ENCODE peak calls at places on chromosomes 3 and 15, in five cellular contexts. F is Calu3; L is SIG-M5; W is CD8-positive, alpha-beta memory T cell; Z is NCI-H510A. Y is an unnamed sample.

GRCh38 chr15:23416349-23417276 is 30.4 kb downstream of the GOLGA6L2 start:
- DNase-seq in F (no peak), L (no peak), Z (no peak), W (no peak), Y (no peak)

GRCh38 chr3:270688-271087 is 74.1 kb downstream of the CHL1 start:
- DNase-seq in Z (no peak), W (no peak), L (no peak), F (no peak), Y (no peak)

GRCh38 chr3:102113421-102114041 is 264.2 kb downstream of the NFKBIZ start:
- DNase-seq in L (no peak), Z (no peak), F (peak; percentile 79), W (no peak), Y (no peak)

GRCh38 chr15:42012241-42012640 is 8.6 kb downstream of the PLA2G4E start:
- DNase-seq in L (no peak), F (peak; percentile 65), Z (no peak), W (no peak), Y (no peak)

GRCh38 chr3:22585504-22585903 is 617.6 kb upstream of the UBE2E2 start:
- DNase-seq in W (no peak), F (no peak), Z (no peak), L (no peak), Y (no peak)

GRCh38 chr3:113838631-113839209 is at the start of gene GRAMD1C:
- DNase-seq in L (peak; percentile 29), W (peak; percentile 80), F (peak; percentile 87), Z (peak; percentile 53), Y (peak; percentile 79)

GRCh38 chr3:30544811-30545210 is 61.6 kb upstream of the TGFBR2 start:
- DNase-seq in F (no peak), W (no peak), L (no peak), Z (no peak), Y (no peak)

GRCh38 chr3:154954750-154955149 is 125.4 kb upstream of the MME start:
- DNase-seq in Z (no peak), L (no peak), F (no peak), W (no peak), Y (no peak)

GRCh38 chr15:31442203-31443090 is 115.8 kb downstream of the KLF13 start:
- DNase-seq in Z (no peak), F (no peak), L (no peak), W (no peak), Y (no peak)

GRCh38 chr15:64343222-64343621 is 12.8 kb downstream of the CSNK1G1 start:
- DNase-seq in W (no peak), L (no peak), F (no peak), Z (no peak), Y (no peak)

GRCh38 chr15:72420580-72420979 is 22.5 kb downstream of the TMEM202 start:
- DNase-seq in L (peak; percentile 3), Z (no peak), F (no peak), W (no peak), Y (no peak)

GRCh38 chr15:89171136-89172072 is 50.0 kb downstream of the RLBP1 start:
- DNase-seq in W (peak; percentile 10), Z (no peak), F (peak; percentile 80), L (no peak), Y (no peak)

GRCh38 chr3:98787181-98787580 is 24.0 kb downstream of the ST3GAL6 start:
- DNase-seq in L (no peak), Z (no peak), F (no peak), W (no peak), Y (no peak)

GRCh38 chr15:42725331-42725903 is 11.5 kb downstream of the CDAN1 start:
- DNase-seq in L (no peak), W (no peak), F (no peak), Z (no peak), Y (no peak)

GRCh38 chr3:109460961-109461360 is 123.6 kb upstream of the DPPA4 start:
- DNase-seq in L (no peak), Z (no peak), F (no peak), W (no peak), Y (no peak)

GRCh38 chr15:91970142-91970541 is 116.6 kb downstream of the SLCO3A1 start:
- DNase-seq in W (no peak), L (no peak), F (no peak), Z (no peak), Y (peak; percentile 86)

GRCh38 chr15:25909325-25909724 is 46.2 kb upstream of the ATP10A start:
- DNase-seq in L (no peak), W (no peak), Z (no peak), F (no peak), Y (no peak)

GRCh38 chr3:183265713-183266417 is 12.8 kb downstream of the B3GNT5 start:
- DNase-seq in Z (no peak), L (no peak), F (peak; percentile 68), W (no peak), Y (no peak)

GRCh38 chr3:129182390-129183180 is 1.1 kb downstream of the CNBP start:
- DNase-seq in L (no peak), F (no peak), Z (no peak), W (peak; percentile 37), Y (no peak)

Y was measured in right atrium auricular region.